ENCODE peak calls at places on chromosomes 12 and 14, in four cellular contexts. J is mesenchymal stem cell, W is H9, Z is neuronal stem cell. A is an unnamed sample.

GRCh38 chr14:103136388-103137271 is 13.4 kb downstream of the TNFAIP2 start:
- DNase-seq in J (peak), W (peak), Z (no peak), A (peak)

GRCh38 chr14:104475802-104476201 is 103.8 kb upstream of the C14orf180 start:
- DNase-seq in W (no peak), J (no peak), Z (no peak), A (no peak)

GRCh38 chr14:102655154-102655553 is 62.7 kb downstream of the RCOR1 start:
- DNase-seq in J (peak), W (no peak), Z (no peak), A (peak)

GRCh38 chr12:75979181-75979580 is 52.4 kb downstream of the PHLDA1 start:
- DNase-seq in J (peak), Z (no peak), W (no peak), A (no peak)

GRCh38 chr12:632102-632696 is 31.0 kb downstream of the NINJ2 start:
- DNase-seq in Z (peak), W (peak), J (peak), A (peak)

GRCh38 chr12:117707861-117708260 is 260.9 kb downstream of the KSR2 start:
- DNase-seq in J (no peak), W (no peak), Z (no peak), A (no peak)

GRCh38 chr14:75562048-75562447 is 16.4 kb upstream of the FLVCR2 start:
- DNase-seq in J (peak), W (no peak), Z (no peak), A (no peak)

GRCh38 chr12:100293017-100293416 is 26.0 kb downstream of the SCYL2 start:
- DNase-seq in J (no peak), W (no peak), Z (no peak), A (no peak)

GRCh38 chr14:100664841-100665425 is 61.8 kb upstream of the DLK1 start:
- DNase-seq in J (no peak), Z (no peak), W (no peak), A (no peak)

GRCh38 chr14:76863724-76864407 is 37.7 kb downstream of the LRRC74A start:
- DNase-seq in Z (no peak), J (no peak), W (no peak), A (no peak)

GRCh38 chr12:6235499-6235898 is 35.3 kb downstream of the CD9 start:
- DNase-seq in Z (no peak), J (no peak), W (no peak), A (no peak)

GRCh38 chr14:89041245-89041585 is 216.8 kb downstream of the TTC8 start:
- DNase-seq in J (no peak), Z (no peak), W (no peak), A (peak)

GRCh38 chr14:106837870-106838269 is 1311.5 kb downstream of the TMEM121 start:
- DNase-seq in W (no peak), J (no peak), Z (no peak), A (no peak)

GRCh38 chr14:90608281-90608680 is 207.9 kb downstream of the TTC7B start:
- DNase-seq in W (no peak), J (no peak), Z (no peak), A (no peak)

GRCh38 chr12:3042394-3042793 is 34.8 kb upstream of the TSPAN9 start:
- DNase-seq in J (no peak), Z (no peak), W (peak), A (no peak)

GRCh38 chr12:1630081-1630826 is 1.2 kb downstream of the WNT5B start:
- DNase-seq in W (peak), Z (no peak), J (peak), A (peak)

GRCh38 chr12:74689071-74689655 is 151.5 kb downstream of the ATXN7L3B start:
- DNase-seq in Z (peak), W (no peak), J (peak), A (no peak)

GRCh38 chr14:81436296-81437138 is 36.4 kb upstream of the STON2 start:
- DNase-seq in W (peak), J (peak), Z (peak), A (peak)

GRCh38 chr14:70036665-70037064 is 152.1 kb downstream of the SLC8A3 start:
- DNase-seq in W (no peak), J (no peak), Z (peak), A (no peak)

GRCh38 chr12:122980192-122981035 is at the start of gene ARL6IP4:
- DNase-seq in Z (peak), J (peak), W (no peak), A (peak)

GRCh38 chr12:127024791-127025190 is 1242.2 kb upstream of the TMEM132C start:
- DNase-seq in Z (no peak), W (no peak), J (no peak), A (no peak)

DNA sequence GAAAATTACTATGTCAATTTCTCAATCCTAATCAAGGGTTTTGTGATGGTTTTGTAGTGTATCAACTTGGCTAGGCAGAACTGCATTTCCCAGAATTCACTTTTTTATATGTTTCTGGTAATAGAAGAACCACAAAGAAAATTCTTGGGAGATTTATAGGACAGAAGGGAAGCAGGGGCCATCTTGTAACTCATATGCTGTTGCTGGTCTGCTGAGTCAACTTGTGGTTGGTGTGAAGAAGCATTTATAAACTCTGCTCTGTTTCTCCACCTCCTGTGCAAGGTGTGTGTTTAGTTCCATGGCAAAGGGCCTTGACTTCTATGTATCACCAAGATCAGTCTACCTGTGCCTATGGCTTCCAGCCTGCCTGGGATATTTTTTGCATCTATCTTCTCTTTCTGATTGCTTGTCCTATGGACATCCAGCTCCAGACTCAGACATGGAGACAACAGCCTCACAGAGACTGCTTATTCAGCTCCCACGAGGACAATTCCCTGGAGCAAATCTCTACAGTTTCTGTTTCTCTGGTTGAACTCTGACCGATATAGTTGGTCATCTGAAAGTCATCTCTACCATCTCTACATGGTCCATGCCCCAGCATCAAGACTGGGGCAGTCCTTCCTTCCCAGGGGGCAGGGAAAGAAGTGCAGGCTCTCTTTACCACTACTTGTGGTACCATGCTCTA is 364.3 kb upstream of the DDHD1 start:
- DNase-seq in Z (no peak), J (peak), W (no peak), A (no peak)
- H4K8ac ChIP-seq in Z (no peak), J (no peak), W (no peak), A (no peak)

DNA sequence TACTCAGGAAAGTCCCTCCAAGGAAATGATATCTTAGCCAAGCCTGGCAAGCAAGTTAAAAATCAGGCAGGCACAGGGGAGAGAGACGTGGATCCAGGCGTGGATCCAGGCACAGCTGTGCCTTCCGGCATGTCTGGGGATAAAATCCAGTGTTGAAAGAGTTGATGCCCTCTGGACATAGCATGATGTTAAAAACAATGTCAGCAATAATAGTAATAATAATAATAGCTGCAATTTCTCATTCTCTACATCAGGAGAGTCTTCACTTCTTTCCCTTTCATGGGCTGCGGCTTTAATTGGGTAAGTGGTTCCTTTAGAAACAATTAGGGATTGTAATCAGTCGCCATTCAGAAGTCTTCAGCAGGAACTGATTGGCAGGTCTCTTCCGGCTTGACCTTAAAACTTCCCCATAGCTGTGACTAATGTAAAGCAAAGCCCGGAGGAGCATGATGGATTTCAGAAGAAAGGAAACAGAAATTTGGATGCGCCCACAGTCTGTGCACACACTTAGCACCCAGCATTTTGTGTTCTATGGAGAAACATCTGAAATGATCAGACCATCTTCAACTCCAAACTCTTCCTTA is 230.1 kb downstream of the SLC41A2 start:
- DNase-seq in Z (no peak), W (no peak), J (no peak), A (peak)
- H3K18ac ChIP-seq in Z (no peak), W (no peak), J (no peak), A (no peak)

GRCh38 chr12:29725587-29726320 is 58.0 kb downstream of the TMTC1 start:
- DNase-seq in W (no peak), Z (no peak), J (peak), A (no peak)

GRCh38 chr12:29728033-29728432 is 55.7 kb downstream of the TMTC1 start:
- DNase-seq in Z (no peak), W (no peak), J (no peak), A (no peak)

GRCh38 chr12:29722164-29722563 is 61.6 kb downstream of the TMTC1 start:
- DNase-seq in J (no peak), W (no peak), Z (no peak), A (no peak)

GRCh38 chr12:29726741-29727348 is 56.9 kb downstream of the TMTC1 start:
- DNase-seq in Z (no peak), W (no peak), J (no peak), A (no peak)

GRCh38 chr12:29726321-29726692 is 57.4 kb downstream of the TMTC1 start:
- DNase-seq in W (no peak), J (peak), Z (no peak), A (no peak)
- H2AFZ ChIP-seq in W (no peak), J (no peak), Z (peak), A (no peak)

DNA sequence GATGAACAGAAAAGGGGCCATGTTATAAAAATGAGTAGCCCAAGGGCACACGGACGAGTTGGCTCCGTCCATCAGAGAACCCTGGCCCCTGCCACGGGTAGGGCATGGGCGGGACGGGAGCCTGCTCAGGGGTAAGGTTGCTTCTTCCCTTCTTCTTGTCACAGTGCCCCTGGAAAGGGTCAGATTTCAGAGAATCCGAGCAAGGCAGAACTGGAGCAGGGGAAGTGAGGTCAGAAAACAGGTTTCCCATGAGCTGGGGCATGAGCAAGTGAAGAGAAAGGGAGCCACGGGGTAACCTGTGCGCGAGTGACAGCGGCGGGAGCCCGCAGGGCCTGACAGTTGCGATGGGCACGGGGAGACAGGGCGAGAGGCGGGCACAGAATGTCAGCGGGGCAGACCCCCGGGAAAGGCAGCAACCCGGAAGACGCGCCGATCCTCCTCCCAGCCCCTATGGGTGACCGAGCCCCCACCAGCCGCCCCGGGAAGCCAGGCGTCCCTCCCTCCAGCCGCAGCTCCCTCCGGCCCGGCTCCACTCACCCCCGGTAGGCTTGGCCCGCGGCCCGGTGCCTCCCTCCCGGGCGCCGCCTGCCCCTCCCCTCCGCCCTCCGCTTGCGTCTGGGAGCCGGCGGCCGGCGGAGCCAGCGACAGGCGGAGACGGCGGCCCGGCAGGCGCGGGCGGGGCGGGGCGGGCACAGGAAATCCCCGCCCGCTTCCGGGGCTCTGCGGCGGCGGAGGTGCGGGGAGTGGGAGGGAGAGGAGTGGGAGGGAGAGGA is at the start of gene ZNF641:
- DNase-seq in W (peak), J (peak), Z (peak), A (peak)
- H4K8ac ChIP-seq in W (no peak), J (peak), Z (no peak), A (peak)

DNA sequence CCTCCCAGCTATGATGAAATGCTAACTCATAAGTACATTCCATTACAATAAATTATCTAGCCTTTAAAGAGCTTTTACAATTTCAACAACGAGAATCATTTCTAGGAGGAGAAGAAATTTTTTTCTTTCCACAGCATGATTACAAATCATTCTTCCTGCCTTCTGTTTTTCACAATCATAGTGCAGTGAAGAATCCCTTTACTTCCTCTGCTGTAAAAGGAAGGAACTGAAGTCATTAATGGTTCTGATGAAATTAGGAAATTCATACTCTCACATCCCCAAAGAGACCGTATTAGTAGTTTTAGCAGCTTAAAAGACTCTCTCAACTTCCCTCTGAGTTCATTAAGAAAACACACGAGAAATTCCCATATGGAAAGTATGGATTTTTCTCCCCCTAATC is 58.7 kb upstream of the KITLG start:
- DNase-seq in W (no peak), J (peak), Z (no peak), A (no peak)
- H3K18ac ChIP-seq in W (no peak), J (no peak), Z (no peak), A (no peak)

GRCh38 chr14:74261288-74261687 is 22.0 kb downstream of the VSX2 start:
- DNase-seq in Z (no peak), W (no peak), J (no peak), A (no peak)
- H2AFZ ChIP-seq in Z (no peak), W (no peak), J (no peak), A (no peak)

GRCh38 chr14:53368714-53369191 is 215.6 kb upstream of the DDHD1 start:
- DNase-seq in Z (no peak), W (no peak), J (peak), A (no peak)

GRCh38 chr14:53365516-53366130 is 212.5 kb upstream of the DDHD1 start:
- DNase-seq in Z (no peak), W (no peak), J (peak), A (no peak)

GRCh38 chr14:53367631-53368030 is 214.5 kb upstream of the DDHD1 start:
- DNase-seq in W (no peak), Z (no peak), J (no peak), A (no peak)
- H4K8ac ChIP-seq in W (no peak), Z (no peak), J (peak), A (no peak)

A was measured in trophoblast cell.